ENCODE peak calls at places on chromosomes 4 and X, in six cellular contexts. N is T follicular helper cell, D is astrocyte of the hippocampus, S is NCI-H1436, M is tibial artery, W is right cardiac atrium. O is an unnamed sample.

GRCh38 chr4:1008840-1009646 is 2.4 kb upstream of the FGFRL1 start:
- DNase-seq in S (no peak), W (peak), N (peak), M (peak), D (no peak), O (no peak)

GRCh38 chr4:26583538-26583864 is 383 bp upstream of the TBC1D19 start:
- DNase-seq in S (peak), D (no peak), N (no peak), W (no peak), M (no peak), O (peak)

GRCh38 chr4:16794816-16795445 is 103.5 kb downstream of the LDB2 start:
- DNase-seq in D (peak), M (peak), W (no peak), N (no peak), S (no peak), O (no peak)

GRCh38 chr4:17812801-17813200 is 2.0 kb downstream of the NCAPG start:
- DNase-seq in N (no peak), S (no peak), M (no peak), D (peak), W (no peak), O (no peak)

GRCh38 chrX:106952988-106953387 is 32.8 kb downstream of the CLDN2 start:
- DNase-seq in S (no peak), D (no peak), N (no peak), M (no peak), W (no peak), O (no peak)

GRCh38 chr4:180059216-180059881 is 2183.9 kb upstream of the TENM3 start:
- DNase-seq in W (no peak), S (no peak), D (no peak), M (no peak), N (no peak), O (no peak)

GRCh38 chr4:189917161-189917891 is 23.3 kb upstream of the FRG1 start:
- DNase-seq in S (no peak), D (no peak), W (peak), N (no peak), M (no peak), O (no peak)

GRCh38 chr4:25908491-25908901 is 5.5 kb upstream of the SMIM20 start:
- DNase-seq in S (no peak), D (peak), N (no peak), W (peak), M (no peak), O (no peak)

GRCh38 chr4:147347217-147347616 is 133.7 kb upstream of the EDNRA start:
- DNase-seq in D (no peak), W (no peak), M (no peak), N (no peak), S (no peak), O (no peak)

GRCh38 chrX:150546711-150547153 is 21.7 kb upstream of the MTM1 start:
- DNase-seq in M (peak), S (no peak), N (peak), W (peak), D (no peak), O (no peak)

GRCh38 chr4:2411786-2412510 is 6.5 kb downstream of the ZFYVE28 start:
- DNase-seq in M (no peak), N (no peak), D (no peak), W (no peak), S (no peak), O (no peak)

O was measured in DMS 273 treated with DMSO at 0.1 percent for 48 hours.